ENCODE peak calls at places on chromosomes 16 and 17, in five cellular contexts. M is Peyer's patch, P is spleen, H is psoas muscle, U is foreskin fibroblast. I is an unnamed sample.

GRCh38 chr16:11139624-11140375 is 116.2 kb downstream of the SOCS1 start:
- DNase-seq in P (no peak), H (no peak), M (peak), U (no peak), I (no peak)

GRCh38 chr16:28324887-28325279 is 32.6 kb downstream of the SBK1 start:
- DNase-seq in M (no peak), U (no peak), H (no peak), P (no peak), I (no peak)

GRCh38 chr16:73504591-73504990 is 456.7 kb upstream of the ZFHX3 start:
- DNase-seq in U (no peak), M (no peak), H (no peak), P (no peak), I (no peak)

GRCh38 chr17:58020401-58020800 is 13.4 kb upstream of the SRSF1 start:
- DNase-seq in P (no peak), U (no peak), M (no peak), H (no peak), I (no peak)

GRCh38 chr17:58530655-58531054 is 16.2 kb upstream of the MTMR4 start:
- DNase-seq in H (no peak), M (no peak), P (no peak), U (no peak), I (no peak)

GRCh38 chr17:75853410-75853809 is 1.7 kb downstream of the WBP2 start:
- DNase-seq in M (no peak), U (peak), H (no peak), P (no peak), I (no peak)

GRCh38 chr17:76498886-76499667 is 2.1 kb downstream of the RHBDF2 start:
- DNase-seq in U (no peak), P (no peak), H (no peak), M (no peak), I (no peak)

GRCh38 chr17:49976828-49977202 is 7.8 kb downstream of the DLX4 start:
- DNase-seq in H (no peak), P (no peak), U (no peak), M (no peak), I (no peak)

GRCh38 chr17:63337579-63337978 is 108.5 kb downstream of the CYB561 start:
- DNase-seq in P (no peak), U (peak), H (no peak), M (no peak), I (no peak)

GRCh38 chr17:73950515-73950914 is 253.0 kb upstream of the RPL38 start:
- DNase-seq in H (no peak), U (no peak), P (no peak), M (no peak), I (no peak)

GRCh38 chr16:79381552-79382042 is 218.9 kb downstream of the MAF start:
- DNase-seq in P (no peak), M (no peak), U (no peak), H (no peak), I (no peak)

GRCh38 chr17:20156196-20157077 is 147.3 kb downstream of the SPECC1 start:
- DNase-seq in U (peak), M (peak), P (peak), H (peak), I (no peak)

GRCh38 chr17:56108811-56109284 is 44.4 kb upstream of the ANKFN1 start:
- DNase-seq in M (no peak), P (no peak), U (no peak), H (no peak), I (peak)

GRCh38 chr16:15961060-15961511 is 11.7 kb downstream of the ABCC1 start:
- DNase-seq in P (no peak), U (no peak), M (peak), H (no peak), I (no peak)

GRCh38 chr17:19958023-19958422 is 19.6 kb downstream of the AKAP10 start:
- DNase-seq in M (no peak), P (no peak), U (peak), H (no peak), I (peak)

GRCh38 chr16:10519297-10519696 is 61.1 kb downstream of the EMP2 start:
- DNase-seq in M (no peak), P (no peak), H (no peak), U (no peak), I (no peak)

DNA sequence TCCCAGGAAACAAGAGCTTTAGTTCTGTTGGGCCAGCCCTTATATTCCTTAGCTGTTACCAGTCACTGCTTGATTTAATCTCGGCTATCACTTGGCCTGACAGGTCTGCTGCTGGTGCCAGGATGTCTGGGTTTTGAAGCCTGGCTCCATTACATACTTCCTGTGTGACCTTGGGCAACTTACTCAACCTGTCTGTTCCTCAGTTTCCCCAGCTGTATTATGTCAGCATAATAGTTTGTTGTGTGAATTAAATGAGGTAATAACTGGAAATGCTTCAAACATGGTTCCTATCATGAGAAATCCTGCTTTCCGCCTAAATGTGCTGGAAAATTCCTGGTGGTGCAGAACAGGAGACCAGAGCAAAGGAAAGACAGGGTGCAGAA is 50.6 kb upstream of the STH start:
- DNase-seq in M (no peak), H (no peak), P (no peak), U (no peak), I (no peak)
- H3K4me3 ChIP-seq in M (no peak), H (peak), P (no peak), U (no peak), I (no peak)

GRCh38 chr17:46876353-46876887 is 25.0 kb downstream of the WNT9B start:
- DNase-seq in P (peak), M (peak), H (no peak), U (no peak), I (no peak)
- TF ChIP-seq CTCF in P (no peak), M (peak), H (no peak), U (peak), I (peak)

GRCh38 chr16:56632160-56632847 is at the start of gene MT1M:
- DNase-seq in U (no peak), H (peak), M (no peak), P (no peak), I (no peak)
- H3K4me3 ChIP-seq in U (peak), H (peak), M (peak), P (peak), I (peak)

GRCh38 chr16:2856061-2856670 is 1.8 kb downstream of the PRSS22 start:
- DNase-seq in M (no peak), P (peak), H (no peak), U (no peak), I (no peak)

GRCh38 chr16:2856686-2857450 is 1.1 kb downstream of the PRSS22 start:
- DNase-seq in U (no peak), P (peak), H (no peak), M (no peak), I (no peak)

GRCh38 chr16:2857451-2858244 is at the start of gene PRSS22:
- DNase-seq in M (no peak), P (peak), U (no peak), H (no peak), I (no peak)

GRCh38 chr16:2859686-2860265 is 1.8 kb upstream of the PRSS22 start:
- DNase-seq in U (no peak), M (no peak), H (no peak), P (no peak), I (no peak)

DNA sequence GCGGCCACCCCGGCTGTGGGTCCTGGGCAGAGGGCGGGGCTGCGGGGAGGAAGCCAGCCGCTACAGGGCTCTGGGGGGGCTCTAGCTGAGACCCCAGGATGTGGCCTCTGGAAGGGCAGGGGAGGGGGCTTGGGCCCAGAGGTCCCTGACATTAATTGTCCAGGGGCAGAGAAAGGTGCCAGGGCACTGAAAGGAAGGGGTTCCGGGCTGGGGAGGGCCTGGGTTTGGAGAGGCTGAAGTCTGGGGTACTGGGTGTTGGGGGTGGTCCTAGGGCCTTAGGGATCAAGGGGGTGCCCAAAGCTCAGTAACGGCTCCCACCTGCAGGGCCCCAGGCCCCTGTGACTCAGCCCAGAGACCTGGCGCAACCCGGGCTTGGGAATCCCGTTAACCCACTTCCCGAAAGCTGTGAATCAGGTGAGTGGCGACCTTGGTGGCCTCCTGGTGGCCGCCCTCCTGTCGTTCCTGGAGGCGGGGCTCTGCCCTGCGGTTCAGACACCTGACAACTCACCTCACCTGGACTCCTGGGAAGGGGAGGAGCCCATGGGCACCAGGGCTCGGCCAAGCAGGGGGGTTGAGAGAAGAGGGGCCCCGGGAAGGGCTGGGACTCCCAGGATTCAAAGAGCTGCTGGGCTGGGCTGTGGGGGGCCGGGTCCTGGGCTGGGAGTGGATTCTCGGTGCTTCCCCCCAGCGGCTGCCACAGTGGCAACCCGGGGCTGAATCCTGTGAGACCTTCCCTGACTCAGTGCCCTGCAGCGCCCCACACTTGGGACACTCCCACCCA is 465 bp upstream of the PRSS22 start:
- DNase-seq in U (no peak), H (no peak), P (no peak), M (peak), I (no peak)
- TF ChIP-seq CTCF in U (no peak), H (no peak), P (no peak), M (peak), I (peak)

DNA sequence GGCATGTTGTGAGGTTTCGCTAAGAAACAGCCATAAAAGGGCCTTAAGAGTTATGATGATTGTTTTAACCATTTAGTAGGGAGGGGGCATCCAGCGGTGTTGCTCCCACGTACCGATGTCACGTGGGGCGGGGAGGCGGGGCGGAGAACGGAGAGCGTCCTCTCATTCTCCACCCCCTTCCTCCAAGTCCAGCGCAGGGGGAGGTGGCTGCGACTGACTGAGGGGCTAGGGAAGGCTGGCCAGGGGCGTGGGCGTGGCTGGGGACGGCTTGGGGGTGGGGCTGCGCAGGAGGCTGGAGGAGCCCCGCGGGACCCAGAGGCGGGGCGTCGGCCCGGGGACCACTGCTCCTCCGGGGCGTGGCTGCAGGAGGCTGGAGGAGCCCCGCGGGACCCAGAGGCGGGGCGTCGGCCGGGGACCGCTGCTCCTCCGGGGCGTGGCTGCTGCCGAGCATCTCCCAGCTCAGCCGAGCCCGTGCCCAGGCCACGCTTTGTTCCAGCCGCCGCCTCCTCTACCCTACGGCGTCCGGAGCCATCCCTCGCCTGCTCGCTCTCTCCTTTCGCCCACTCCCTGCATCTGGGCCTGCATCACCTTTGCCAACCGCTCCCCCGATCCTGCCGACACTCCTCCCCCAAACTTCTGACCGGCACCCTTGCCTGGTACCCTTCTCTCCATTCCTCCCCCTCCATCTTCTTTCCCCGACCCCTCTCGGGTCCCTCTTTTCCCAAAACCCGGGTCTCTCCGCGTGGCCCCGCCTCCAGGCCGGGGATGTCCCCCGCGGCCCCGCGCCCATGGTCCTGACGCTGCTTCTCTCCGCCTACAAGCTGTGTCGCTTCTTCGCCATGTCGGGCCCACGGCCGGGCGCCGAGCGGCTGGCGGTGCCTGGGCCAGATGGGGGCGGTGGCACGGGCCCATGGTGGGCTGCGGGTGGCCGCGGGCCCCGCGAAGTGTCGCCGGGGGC is at the start of gene SARM1:
- DNase-seq in P (peak), U (peak), M (peak), H (peak), I (no peak)
- H3K4me3 ChIP-seq in P (peak), U (peak), M (peak), H (peak), I (no peak)

GRCh38 chr17:68512247-68512966 is at the start of gene PRKAR1A:
- DNase-seq in P (peak), H (peak), U (peak), M (peak), I (peak)
- TF ChIP-seq CTCF in P (no peak), H (no peak), U (no peak), M (no peak), I (no peak)

DNA sequence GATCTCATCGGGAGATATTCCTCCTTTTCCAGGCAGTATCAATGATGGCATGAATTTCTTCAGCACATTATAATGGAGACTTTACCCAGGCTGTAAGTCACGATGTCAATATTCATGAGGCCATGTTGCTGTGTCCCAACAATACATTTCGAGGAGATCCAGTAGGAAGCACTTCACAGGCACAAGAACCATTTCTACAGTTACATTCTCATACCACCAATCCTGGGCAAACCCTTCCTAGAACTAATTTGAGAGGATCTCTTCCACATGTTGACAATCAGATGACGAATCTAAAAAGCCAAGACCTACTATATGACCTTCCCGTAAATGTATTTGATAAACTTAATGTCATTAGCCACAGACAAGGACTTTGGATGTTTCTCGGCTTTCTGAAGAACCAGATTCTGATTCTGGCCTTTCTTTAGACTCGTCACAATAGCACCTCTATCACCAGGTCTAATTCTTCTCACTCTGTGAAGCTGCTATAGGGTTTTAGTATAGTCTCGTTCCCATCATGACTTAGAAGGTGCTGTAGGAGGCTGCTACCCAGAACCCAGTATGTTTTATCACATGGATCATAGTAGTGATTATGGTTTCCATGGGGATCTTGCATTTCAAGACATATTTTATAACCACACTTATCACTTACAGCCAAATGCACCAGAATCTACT is 40.2 kb downstream of the C16orf87 start:
- DNase-seq in U (no peak), H (no peak), P (no peak), M (no peak), I (no peak)
- H3K4me3 ChIP-seq in U (peak), H (peak), P (peak), M (no peak), I (peak)

GRCh38 chr17:8753976-8754440 is 4.3 kb downstream of the SPDYE4 start:
- DNase-seq in H (no peak), U (peak), M (no peak), P (no peak), I (no peak)
- TF ChIP-seq CTCF in H (no peak), U (peak), M (peak), P (peak), I (peak)

DNA sequence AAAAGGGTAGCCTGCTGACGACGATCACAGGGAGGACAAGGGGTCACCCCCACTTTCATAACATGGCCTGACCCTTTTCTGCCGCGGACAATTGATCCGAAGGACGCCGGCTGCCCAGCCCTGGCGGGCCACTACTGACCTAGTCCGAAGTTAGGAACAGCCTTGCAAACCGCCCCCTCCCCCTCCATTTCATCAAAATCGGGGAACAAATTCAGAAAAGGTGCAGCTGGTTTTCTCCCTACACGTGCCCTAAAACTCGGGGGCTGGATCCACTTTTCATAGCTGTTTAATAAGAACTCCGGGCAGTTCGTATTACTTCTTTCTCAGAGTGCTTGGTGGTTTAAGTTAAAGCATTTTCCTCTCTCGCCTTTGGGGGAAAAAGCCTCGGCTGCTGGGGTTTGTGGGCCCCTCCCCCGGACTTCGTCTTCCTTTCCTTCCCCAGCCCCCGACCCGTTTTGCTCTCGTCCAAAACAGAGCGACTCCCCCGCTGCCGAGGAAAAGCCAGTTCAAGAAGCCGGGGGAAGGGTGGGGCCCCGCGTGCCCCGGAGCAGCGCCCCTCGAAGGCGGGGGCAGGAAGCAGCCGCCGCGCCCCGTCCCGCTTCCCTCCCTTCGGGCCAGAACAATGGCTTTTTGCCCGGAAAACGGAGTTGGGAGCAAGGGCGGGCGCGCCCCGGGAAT is 643 bp upstream of the CBX2 start:
- DNase-seq in H (peak), U (no peak), M (no peak), P (peak), I (no peak)
- H3K4me3 ChIP-seq in H (peak), U (peak), M (peak), P (peak), I (peak)

DNA sequence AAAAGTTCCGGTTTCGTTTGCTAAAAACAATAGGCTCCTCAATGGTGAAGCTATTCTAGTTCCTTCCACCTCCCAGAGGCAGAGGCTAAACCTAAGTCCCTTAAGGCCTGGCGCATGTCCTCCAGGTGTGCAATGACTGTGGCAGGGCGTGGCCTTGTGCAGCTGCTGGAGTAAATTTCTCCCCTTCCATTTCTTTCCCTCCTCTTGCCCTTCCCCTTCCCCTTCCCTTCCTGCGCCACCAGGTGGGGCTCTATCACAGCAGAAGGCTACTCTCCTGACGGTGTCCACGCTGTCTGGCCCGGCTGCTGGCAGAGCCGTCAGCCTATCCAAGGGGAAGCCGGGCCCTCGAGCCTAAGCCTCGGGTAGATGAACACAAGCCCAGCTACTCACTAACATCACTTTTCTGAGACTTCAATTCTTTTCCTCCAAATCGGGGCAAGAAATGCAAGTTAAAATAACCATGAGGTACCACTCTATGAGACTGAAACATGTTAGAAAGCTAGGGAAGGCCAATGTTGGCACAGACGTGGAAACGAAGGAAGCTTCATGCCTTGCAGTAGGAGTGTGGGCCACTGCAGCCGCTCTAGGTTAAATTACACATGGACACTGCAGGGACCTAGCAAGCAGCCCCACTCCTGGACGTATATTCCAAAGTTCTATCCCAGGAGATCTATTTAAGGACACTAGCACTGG is 34.4 kb downstream of the C16orf78 start:
- DNase-seq in P (peak), M (peak), H (peak), U (peak), I (peak)
- TF ChIP-seq CTCF in P (peak), M (peak), H (peak), U (peak), I (peak)